ENCODE peak calls at places on chromosomes 11 and 22, in ten cellular contexts. O is fibroblast of mammary gland, B is suprapubic skin, A is left colon, I is GM10248, S is EL, H is NCI-H446, R is EH, D is Ammon's horn, G is astrocyte of the spinal cord. M is an unnamed sample.

GRCh38 chr11:94771390-94771789 is 3.2 kb downstream of the AMOTL1 start:
- DNase-seq in D (no peak), O (no peak), I (no peak), S (no peak), B (no peak), A (no peak), G (peak; percentile 40), R (no peak), H (peak; percentile 9), M (no peak)

GRCh38 chr11:26473216-26474194 is 98.6 kb downstream of the MUC15 start:
- DNase-seq in D (no peak), I (no peak), A (no peak), H (no peak), S (no peak), O (no peak), B (no peak), G (no peak), R (no peak), M (no peak)

GRCh38 chr22:19120829-19121630 is 1.2 kb downstream of the DGCR2 start:
- DNase-seq in O (peak; percentile 40), D (no peak), I (no peak), H (no peak), R (peak; percentile 60), A (peak; percentile 78), G (peak; percentile 27), B (no peak), S (peak; percentile 70), M (peak; percentile 63)

GRCh38 chr11:47408598-47409439 is 429 bp downstream of the SLC39A13 start:
- DNase-seq in H (peak; percentile 44), A (peak; percentile 53), D (no peak), G (peak; percentile 79), B (peak; percentile 85), R (peak; percentile 91), O (peak; percentile 86), I (no peak), S (peak; percentile 91), M (peak; percentile 40)

GRCh38 chr11:118938491-118939411 is 13.0 kb upstream of the BCL9L start:
- DNase-seq in S (peak; percentile 86), O (peak; percentile 52), G (peak; percentile 83), D (no peak), R (peak; percentile 90), A (no peak), I (no peak), H (no peak), B (no peak), M (no peak)

GRCh38 chr22:48824673-48825651 is 1002.7 kb downstream of the BRD1 start:
- DNase-seq in G (no peak), B (no peak), H (peak; percentile 36), D (peak; percentile 48), O (no peak), S (no peak), A (no peak), I (no peak), R (no peak), M (no peak)

GRCh38 chr22:31341386-31342088 is 4.6 kb downstream of the PATZ1 start:
- DNase-seq in H (no peak), B (no peak), A (no peak), O (no peak), I (no peak), D (no peak), G (no peak), R (no peak), S (no peak), M (no peak)

GRCh38 chr11:93219440-93219839 is 21.6 kb upstream of the SLC36A4 start:
- DNase-seq in B (no peak), G (no peak), H (no peak), S (no peak), A (no peak), I (no peak), O (no peak), R (no peak), D (no peak), M (no peak)

GRCh38 chr22:36936362-36937116 is 23.1 kb downstream of the CSF2RB start:
- DNase-seq in G (no peak), D (peak; percentile 28), H (no peak), S (no peak), I (no peak), B (no peak), O (no peak), R (no peak), A (no peak), M (peak; percentile 17)

GRCh38 chr11:75873417-75874148 is 58.6 kb downstream of the UVRAG start:
- DNase-seq in A (no peak), O (no peak), R (no peak), H (no peak), G (no peak), S (no peak), D (peak; percentile 57), I (peak; percentile 52), B (no peak), M (no peak)

GRCh38 chr11:128653828-128654231 is 40.0 kb upstream of the FLI1 start:
- DNase-seq in H (no peak), A (peak; percentile 40), D (peak; percentile 71), G (peak; percentile 85), O (peak; percentile 16), B (peak; percentile 75), R (peak; percentile 73), S (peak; percentile 45), I (no peak), M (no peak)